ENCODE peak calls at places on chromosome 21, in four cellular contexts. H is left colon, A is A549, F is fibroblast of the conjunctiva. X is an unnamed sample.

GRCh38 chr21:44299458-44300261 is at the start of gene PFKL:
- DNase-seq in A (peak), H (peak), F (peak), X (no peak)

GRCh38 chr21:39658066-39658465 is 45.3 kb downstream of the B3GALT5 start:
- DNase-seq in F (no peak), H (no peak), A (no peak), X (no peak)

GRCh38 chr21:45388611-45389296 is 16.2 kb upstream of the COL18A1 start:
- DNase-seq in A (no peak), F (no peak), H (no peak), X (no peak)

GRCh38 chr21:29367335-29367734 is 68.6 kb downstream of the BACH1 start:
- DNase-seq in A (no peak), F (no peak), H (no peak), X (no peak)

GRCh38 chr21:25862596-25862995 is 127.8 kb downstream of the GABPA start:
- DNase-seq in F (no peak), H (no peak), A (peak), X (no peak)

GRCh38 chr21:26147535-26147934 is 23.0 kb downstream of the APP start:
- DNase-seq in A (no peak), H (no peak), F (no peak), X (no peak)

GRCh38 chr21:45236481-45236880 is 51.2 kb downstream of the POFUT2 start:
- DNase-seq in A (no peak), F (no peak), H (no peak), X (no peak)

GRCh38 chr21:45251635-45252447 is 35.9 kb downstream of the POFUT2 start:
- DNase-seq in F (no peak), H (no peak), A (no peak), X (no peak)

GRCh38 chr21:46111193-46111571 is 13.3 kb downstream of the COL6A2 start:
- DNase-seq in F (no peak), A (no peak), H (peak), X (no peak)

GRCh38 chr21:29187939-29188338 is 57.5 kb downstream of the MAP3K7CL start:
- DNase-seq in F (peak), H (no peak), A (peak), X (peak)

GRCh38 chr21:33059319-33059894 is 10.5 kb upstream of the OLIG1 start:
- DNase-seq in H (no peak), A (no peak), F (no peak), X (no peak)

GRCh38 chr21:44883250-44883649 is 9.8 kb upstream of the PTTG1IP start:
- DNase-seq in A (no peak), F (no peak), H (no peak), X (no peak)

GRCh38 chr21:36059823-36060158 is 535 bp downstream of the SETD4 start:
- DNase-seq in H (peak), A (no peak), F (no peak), X (no peak)

GRCh38 chr21:45406801-45407628 is 2.0 kb downstream of the COL18A1 start:
- DNase-seq in F (no peak), H (no peak), A (peak), X (no peak)

GRCh38 chr21:39319251-39319756 is 5.9 kb upstream of the BRWD1 start:
- DNase-seq in A (no peak), F (no peak), H (no peak), X (no peak)

GRCh38 chr21:15894596-15894995 is 164.8 kb downstream of the USP25 start:
- DNase-seq in A (no peak), F (no peak), H (no peak), X (no peak)

GRCh38 chr21:46222436-46223116 is 6.0 kb downstream of the LSS start:
- DNase-seq in F (no peak), H (no peak), A (no peak), X (no peak)

GRCh38 chr21:42539931-42540343 is 26.3 kb downstream of the SLC37A1 start:
- DNase-seq in A (no peak), F (no peak), H (no peak), X (no peak)

GRCh38 chr21:45592208-45592619 is 50.0 kb upstream of the SLC19A1 start:
- DNase-seq in F (no peak), A (no peak), H (no peak), X (no peak)